ENCODE peak calls at places on chromosomes 7 and 10, in nine cellular contexts. S, U, O, D, K, R, H, N and T are unnamed samples.

GRCh38 chr10:46068905-46069304 is 22.8 kb upstream of the MSMB start:
- DNase-seq in O (no peak), H (no peak), N (no peak), S (no peak), D (no peak), R (no peak), U (no peak), K (no peak), T (no peak)

GRCh38 chr7:211033-211714 is 18.8 kb downstream of the FAM20C start:
- DNase-seq in S (no peak), U (no peak), H (no peak), N (no peak), O (no peak), R (no peak), D (no peak), K (no peak), T (no peak)

GRCh38 chr10:119377905-119378736 is 164.4 kb downstream of the RGS10 start:
- DNase-seq in H (peak; percentile 64), O (no peak), N (peak; percentile 72), S (no peak), D (peak; percentile 68), R (no peak), K (no peak), U (no peak), T (no peak)

GRCh38 chr10:13100349-13101294 is 659 bp downstream of the OPTN start:
- DNase-seq in O (peak; percentile 68), D (peak; percentile 24), H (peak; percentile 31), U (no peak), N (peak; percentile 47), K (peak; percentile 17), S (no peak), R (peak; percentile 24), T (peak; percentile 49)

GRCh38 chr7:90749774-90750173 is 153.7 kb downstream of the CDK14 start:
- DNase-seq in K (peak; percentile 49), N (peak; percentile 33), S (no peak), O (no peak), D (no peak), R (peak; percentile 34), H (no peak), U (no peak), T (peak; percentile 37)

GRCh38 chr7:92485267-92485892 is 7.6 kb upstream of the ERVW-1 start:
- DNase-seq in K (no peak), O (no peak), S (no peak), N (no peak), H (no peak), R (no peak), D (no peak), U (no peak), T (no peak)

GRCh38 chr7:114539575-114539974 is 125.0 kb downstream of the FOXP2 start:
- DNase-seq in O (peak; percentile 72), H (no peak), U (no peak), S (no peak), K (no peak), D (no peak), R (peak; percentile 55), N (no peak), T (peak; percentile 32)

GRCh38 chr7:44748948-44749731 is 493 bp downstream of the ZMIZ2 start:
- DNase-seq in O (peak; percentile 35), H (no peak), U (no peak), R (no peak), K (peak; percentile 57), D (peak; percentile 25), S (no peak), N (no peak), T (no peak)

GRCh38 chr10:99345350-99345749 is 16.2 kb downstream of the CNNM1 start:
- DNase-seq in H (no peak), O (no peak), K (no peak), R (no peak), S (no peak), N (no peak), D (no peak), U (no peak), T (no peak)

GRCh38 chr7:27164381-27165088 is 802 bp downstream of the HOXA9 start:
- DNase-seq in D (no peak), K (no peak), R (no peak), U (no peak), S (no peak), O (no peak), N (no peak), H (peak; percentile 14), T (no peak)

GRCh38 chr10:12649017-12649586 is 299.8 kb downstream of the CAMK1D start:
- DNase-seq in N (no peak), K (no peak), U (no peak), S (no peak), H (no peak), D (no peak), O (no peak), R (no peak), T (no peak)

GRCh38 chr10:44383749-44384600 is 922 bp downstream of the CXCL12 start:
- DNase-seq in O (peak; percentile 73), N (no peak), H (peak; percentile 51), R (peak; percentile 9), D (peak; percentile 50), S (no peak), K (peak; percentile 39), U (no peak), T (no peak)

GRCh38 chr7:134527979-134528371 is 608 bp downstream of the AKR1B10 start:
- DNase-seq in S (no peak), D (no peak), N (peak; percentile 31), R (peak; percentile 64), O (peak; percentile 86), U (no peak), K (no peak), H (no peak), T (peak; percentile 64)